ENCODE peak calls at places on chromosome 19, in four cellular contexts. O, J, U and M are unnamed samples.

GRCh38 chr19:6011794-6012193 is 33.9 kb upstream of the RANBP3 start:
- DNase-seq in J (no peak), U (no peak), O (no peak), M (no peak)

GRCh38 chr19:827710-828321 is at the start of gene AZU1:
- DNase-seq in J (no peak), U (no peak), O (no peak), M (no peak)

GRCh38 chr19:763181-763580 is 12.3 kb downstream of the MISP start:
- DNase-seq in J (no peak), U (no peak), O (no peak), M (no peak)

GRCh38 chr19:33303791-33304759 is 1.7 kb upstream of the CEBPA start:
- DNase-seq in U (no peak), J (no peak), O (no peak), M (no peak)

GRCh38 chr19:12788025-12788681 is 3.1 kb upstream of the JUNB start:
- DNase-seq in J (no peak), O (no peak), U (no peak), M (peak; percentile 44)

GRCh38 chr19:56403261-56403660 is 871 bp upstream of the ZNF583 start:
- DNase-seq in O (no peak), U (no peak), J (no peak), M (peak; percentile 34)

GRCh38 chr19:6738726-6739389 is 622 bp upstream of the TRIP10 start:
- DNase-seq in U (no peak), O (no peak), J (peak; percentile 70), M (no peak)

GRCh38 chr19:2618611-2619010 is 83.9 kb downstream of the GNG7 start:
- DNase-seq in U (peak; percentile 71), O (no peak), J (peak; percentile 96), M (peak; percentile 58)

GRCh38 chr19:53942001-53942786 is 20.5 kb upstream of the CACNG8 start:
- DNase-seq in O (no peak), U (peak; percentile 2), J (no peak), M (no peak)